ENCODE peak calls at places on chromosomes 6 and 20, in nine cellular contexts. S is SJSA1; A is A549; B is MG63; W is CD4-positive, alpha-beta memory T cell; V is small intestine; F is heart left ventricle; H is MM.1S; O is lower lobe of right lung. M is an unnamed sample.
A peak's percentile ranks its signal among the peaks of the same experiment; 100 is the strongest.

GRCh38 chr6:13586936-13587542 is 12.6 kb downstream of the SIRT5 start:
- DNase-seq in V (no peak), W (no peak), O (no peak), S (no peak), F (no peak), A (no peak), B (no peak), H (no peak), M (no peak)

GRCh38 chr6:108715832-108716231 is 132.4 kb upstream of the ARMC2 start:
- DNase-seq in W (no peak), A (no peak), F (no peak), S (no peak), O (no peak), B (no peak), V (no peak), H (no peak), M (no peak)

GRCh38 chr6:1384549-1385128 is 4.7 kb upstream of the FOXF2 start:
- DNase-seq in V (no peak), O (no peak), S (peak; percentile 76), F (no peak), A (no peak), H (no peak), W (no peak), B (no peak), M (no peak)

GRCh38 chr6:44115866-44116265 is 11.4 kb downstream of the MRPL14 start:
- DNase-seq in F (no peak), S (no peak), B (peak; percentile 62), W (no peak), V (no peak), A (no peak), O (no peak), H (peak; percentile 88), M (peak; percentile 88)

GRCh38 chr20:10603971-10604864 is 69.6 kb downstream of the JAG1 start:
- DNase-seq in H (no peak), O (no peak), V (no peak), B (peak; percentile 57), A (peak; percentile 85), W (no peak), S (peak; percentile 87), F (peak; percentile 42), M (peak; percentile 86)

GRCh38 chr6:51514396-51515051 is 572.9 kb downstream of the PKHD1 start:
- DNase-seq in S (no peak), B (no peak), W (no peak), H (no peak), F (no peak), A (no peak), O (no peak), V (no peak), M (peak; percentile 93)

GRCh38 chr6:6225885-6226284 is 94.6 kb downstream of the F13A1 start:
- DNase-seq in A (no peak), H (no peak), F (no peak), W (no peak), S (no peak), V (peak; percentile 84), O (no peak), B (no peak), M (no peak)

GRCh38 chr20:58569211-58570125 is 54.3 kb upstream of the APCDD1L start:
- DNase-seq in B (no peak), S (no peak), F (no peak), V (no peak), H (no peak), A (no peak), O (no peak), W (no peak), M (no peak)

GRCh38 chr6:84340422-84340821 is 113.0 kb upstream of the CEP162 start:
- DNase-seq in A (no peak), O (no peak), H (no peak), S (no peak), W (no peak), B (no peak), V (no peak), F (no peak), M (no peak)
- H3K9me3 ChIP-seq in A (no peaks in the 10 kb centered on the region), O (peaks cover 11% of the 10 kb centered on the region), H (no peaks in the 10 kb centered on the region), S (no peaks in the 10 kb centered on the region), W (no peaks in the 10 kb centered on the region), B (peaks cover 2% of the 10 kb centered on the region), V (no peaks in the 10 kb centered on the region), F (no peaks in the 10 kb centered on the region), M (no peaks in the 10 kb centered on the region)

DNA sequence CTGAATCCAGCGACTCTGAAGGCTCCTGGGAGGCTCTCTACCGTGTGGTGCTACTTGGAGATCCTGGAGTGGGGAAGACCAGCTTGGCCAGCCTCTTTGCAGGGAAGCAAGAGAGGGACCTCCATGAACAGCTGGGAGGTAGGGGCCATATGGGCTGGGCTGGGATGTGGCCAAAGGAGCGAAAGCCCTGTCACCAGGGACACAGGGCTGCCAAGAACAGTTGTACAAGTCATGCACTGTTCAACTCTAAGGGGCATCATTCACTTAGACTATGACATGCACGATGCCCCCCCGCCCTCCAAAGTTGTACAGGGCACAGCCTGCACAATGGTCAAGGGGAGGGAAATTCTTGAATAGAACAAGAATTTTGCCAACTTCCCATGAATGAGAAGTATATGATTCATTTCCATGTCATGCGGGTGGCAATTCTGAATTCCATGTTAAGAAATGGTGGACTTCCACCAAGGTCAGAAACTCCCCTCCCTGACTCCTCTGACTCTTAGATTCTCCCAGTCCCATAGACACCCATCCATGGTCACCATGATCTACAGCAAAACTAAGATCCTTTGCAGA is 1.6 kb downstream of the REM1 start:
- DNase-seq in H (no peak), A (no peak), O (no peak), B (peak; percentile 32), S (no peak), V (no peak), F (no peak), W (no peak), M (no peak)
- H3K9me3 ChIP-seq in H (no peaks in the 10 kb centered on the region), A (no peaks in the 10 kb centered on the region), O (no peaks in the 10 kb centered on the region), B (no peaks in the 10 kb centered on the region), S (no peaks in the 10 kb centered on the region), V (no peaks in the 10 kb centered on the region), F (no peaks in the 10 kb centered on the region), W (no peaks in the 10 kb centered on the region), M (no peaks in the 10 kb centered on the region)

GRCh38 chr20:52682271-52682670 is 289.9 kb upstream of the TSHZ2 start:
- DNase-seq in O (no peak), S (no peak), F (no peak), H (no peak), B (no peak), A (no peak), W (no peak), V (no peak), M (no peak)

GRCh38 chr20:52675414-52675813 is 296.7 kb upstream of the TSHZ2 start:
- DNase-seq in O (no peak), W (no peak), A (no peak), H (no peak), B (no peak), F (no peak), V (no peak), S (no peak), M (no peak)

GRCh38 chr20:52681288-52681687 is 290.9 kb upstream of the TSHZ2 start:
- DNase-seq in W (no peak), S (no peak), H (no peak), F (no peak), V (no peak), A (no peak), O (no peak), B (no peak), M (no peak)

GRCh38 chr20:52676282-52676995 is 295.7 kb upstream of the TSHZ2 start:
- DNase-seq in F (no peak), A (no peak), H (no peak), W (no peak), V (no peak), S (no peak), B (no peak), O (no peak), M (no peak)
- H3K9me3 ChIP-seq in F (no peaks in the 10 kb centered on the region), A (no peaks in the 10 kb centered on the region), H (no peaks in the 10 kb centered on the region), W (no peaks in the 10 kb centered on the region), V (no peaks in the 10 kb centered on the region), S (no peaks in the 10 kb centered on the region), B (peaks cover 2% of the 10 kb centered on the region), O (no peaks in the 10 kb centered on the region), M (no peaks in the 10 kb centered on the region)

GRCh38 chr6:16811277-16811979 is 50.2 kb upstream of the ATXN1 start:
- DNase-seq in V (no peak), H (no peak), S (no peak), F (no peak), B (no peak), O (no peak), W (no peak), A (no peak), M (no peak)

GRCh38 chr6:16810411-16810810 is 49.2 kb upstream of the ATXN1 start:
- DNase-seq in W (no peak), O (no peak), F (no peak), B (no peak), V (no peak), S (no peak), H (peak; percentile 12), A (no peak), M (no peak)

GRCh38 chr6:16816891-16817290 is 55.6 kb upstream of the ATXN1 start:
- DNase-seq in B (no peak), V (no peak), S (no peak), W (no peak), O (no peak), H (no peak), F (no peak), A (no peak), M (no peak)

GRCh38 chr6:16809753-16810358 is 48.6 kb upstream of the ATXN1 start:
- DNase-seq in F (no peak), O (no peak), B (no peak), W (no peak), H (no peak), S (no peak), A (no peak), V (no peak), M (no peak)

GRCh38 chr6:16812993-16813392 is 51.7 kb upstream of the ATXN1 start:
- DNase-seq in B (no peak), A (no peak), S (no peak), H (no peak), V (no peak), W (no peak), F (no peak), O (no peak), M (no peak)
- H3K9me3 ChIP-seq in B (no peaks in the 10 kb centered on the region), A (peaks cover 5% of the 10 kb centered on the region), S (peaks cover 12% of the 10 kb centered on the region), H (peaks cover 4% of the 10 kb centered on the region), V (no peaks in the 10 kb centered on the region), W (peaks cover 4% of the 10 kb centered on the region), F (no peaks in the 10 kb centered on the region), O (peaks cover 21% of the 10 kb centered on the region), M (peaks cover 9% of the 10 kb centered on the region)

GRCh38 chr6:168625602-168626001 is 184.6 kb downstream of the SMOC2 start:
- DNase-seq in S (no peak), A (no peak), V (no peak), F (no peak), B (no peak), O (no peak), H (no peak), W (no peak), M (no peak)
- H3K9me3 ChIP-seq in S (peaks cover 19% of the 10 kb centered on the region), A (no peaks in the 10 kb centered on the region), V (peaks cover 2% of the 10 kb centered on the region), F (no peaks in the 10 kb centered on the region), B (no peaks in the 10 kb centered on the region), O (no peaks in the 10 kb centered on the region), H (no peaks in the 10 kb centered on the region), W (no peaks in the 10 kb centered on the region), M (peaks cover 30% of the 10 kb centered on the region)